ENCODE peak calls at places on chromosomes 5 and 9, in seven cellular contexts. D is IMR-90, W is H9, A is mesendoderm, H is mesenchymal stem cell, G is H1, F is trophoblast cell. Y is an unnamed sample. For H3K4me1, the result is how much of the 10 kb centered on the place peaks cover.

GRCh38 chr5:38463634-38464521 is 92.6 kb downstream of the LIFR start:
- DNase-seq in D (peak), W (no peak), A (no peak), H (peak), G (no peak), F (peak), Y (no peak)

GRCh38 chr5:15560421-15560820 is 60.4 kb downstream of the FBXL7 start:
- DNase-seq in D (no peak), W (no peak), A (no peak), H (no peak), G (no peak), F (peak), Y (no peak)

GRCh38 chr5:105806601-105807000 is 1864.1 kb downstream of the EFNA5 start:
- DNase-seq in D (no peak), W (no peak), A (no peak), H (no peak), G (no peak), F (no peak), Y (no peak)

GRCh38 chr9:72954431-72955420 is 1.9 kb upstream of the ALDH1A1 start:
- DNase-seq in D (no peak), W (no peak), A (no peak), H (no peak), G (no peak), F (no peak), Y (no peak)

GRCh38 chr9:100465765-100466164 is 7.2 kb upstream of the TMEFF1 start:
- DNase-seq in D (no peak), W (no peak), A (no peak), H (no peak), G (no peak), F (no peak), Y (no peak)

GRCh38 chr5:126921471-126922091 is 108.8 kb downstream of the MARCHF3 start:
- DNase-seq in D (no peak), W (no peak), A (no peak), H (no peak), G (no peak), F (no peak), Y (no peak)

GRCh38 chr9:85408494-85408893 is 333.3 kb downstream of the AGTPBP1 start:
- DNase-seq in D (no peak), W (no peak), A (no peak), H (no peak), G (no peak), F (no peak), Y (no peak)

GRCh38 chr5:174717826-174718455 is 6.4 kb upstream of the MSX2 start:
- DNase-seq in D (no peak), W (no peak), A (peak), H (no peak), G (no peak), F (no peak), Y (no peak)

GRCh38 chr9:129368458-129368978 is 190.5 kb upstream of the IER5L start:
- DNase-seq in D (no peak), W (no peak), A (no peak), H (no peak), G (no peak), F (no peak), Y (no peak)

GRCh38 chr5:157026789-157027424 is 32.0 kb downstream of the HAVCR1 start:
- DNase-seq in D (no peak), W (peak), A (peak), H (no peak), G (peak), F (peak), Y (peak)

GRCh38 chr9:14769235-14769580 is 46.7 kb upstream of the CER1 start:
- DNase-seq in D (peak), W (no peak), A (peak), H (no peak), G (no peak), F (peak), Y (peak)

GRCh38 chr5:180154821-180155220 is 54.2 kb downstream of the RASGEF1C start:
- DNase-seq in D (no peak), W (no peak), A (no peak), H (no peak), G (no peak), F (no peak), Y (no peak)

GRCh38 chr9:100472725-100473261 is at the start of gene TMEFF1:
- DNase-seq in D (peak), W (peak), A (peak), H (peak), G (peak), F (peak), Y (peak)

GRCh38 chr5:101045689-101046088 is 142.6 kb upstream of the ST8SIA4 start:
- DNase-seq in D (no peak), W (no peak), A (no peak), H (peak), G (no peak), F (peak), Y (no peak)

GRCh38 chr9:127698985-127699670 is 7.7 kb upstream of the CFAP157 start:
- DNase-seq in D (peak), W (peak), A (peak), H (peak), G (peak), F (peak), Y (peak)

GRCh38 chr9:79652598-79652997 is 80.8 kb downstream of the TLE4 start:
- DNase-seq in D (peak), W (no peak), A (peak), H (peak), G (no peak), F (peak), Y (no peak)

GRCh38 chr5:158695595-158696330 is 404.0 kb downstream of the EBF1 start:
- DNase-seq in D (peak), W (peak), A (peak), H (peak), G (peak), F (peak), Y (peak)

GRCh38 chr9:124764774-124765438 is 6.2 kb downstream of the NR6A1 start:
- DNase-seq in D (no peak), W (no peak), A (peak), H (peak), G (no peak), F (peak), Y (no peak)

GRCh38 chr9:105330201-105330600 is 85.8 kb downstream of the SLC44A1 start:
- DNase-seq in D (peak), W (no peak), A (peak), H (no peak), G (no peak), F (no peak), Y (no peak)

GRCh38 chr5:109352475-109352874 is 57.3 kb downstream of the PJA2 start:
- DNase-seq in D (no peak), W (no peak), A (no peak), H (no peak), G (no peak), F (peak), Y (no peak)

GRCh38 chr9:31248156-31248555 is 1136.3 kb upstream of the ACO1 start:
- DNase-seq in D (no peak), W (no peak), A (no peak), H (no peak), G (no peak), F (no peak), Y (no peak)

GRCh38 chr5:72234265-72234700 is 85.8 kb downstream of the MRPS27 start:
- DNase-seq in D (peak), W (no peak), A (peak), H (peak), G (no peak), F (peak), Y (no peak)

GRCh38 chr5:79831381-79831780 is 141.7 kb downstream of the CMYA5 start:
- DNase-seq in D (no peak), W (no peak), A (no peak), H (no peak), G (no peak), F (no peak), Y (no peak)

GRCh38 chr5:172410160-172410559 is 44.2 kb downstream of the SH3PXD2B start:
- DNase-seq in D (peak), W (no peak), A (no peak), H (peak), G (no peak), F (peak), Y (no peak)

GRCh38 chr5:31990701-31991110 is 183.4 kb downstream of the GOLPH3 start:
- DNase-seq in D (no peak), W (no peak), A (no peak), H (peak), G (no peak), F (peak), Y (no peak)
- H3K9ac ChIP-seq in D (no peak), W (no peak), A (no peak), H (no peak), G (no peak), F (no peak), Y (no peak)

GRCh38 chr9:6417186-6417585 is 4.2 kb downstream of the UHRF2 start:
- DNase-seq in D (peak), W (no peak), A (peak), H (peak), G (no peak), F (peak), Y (no peak)
- H3K4me1 ChIP-seq in D (under half), W (under half), A (under half), H (under half), G (under half), F (under half), Y (under half)

DNA sequence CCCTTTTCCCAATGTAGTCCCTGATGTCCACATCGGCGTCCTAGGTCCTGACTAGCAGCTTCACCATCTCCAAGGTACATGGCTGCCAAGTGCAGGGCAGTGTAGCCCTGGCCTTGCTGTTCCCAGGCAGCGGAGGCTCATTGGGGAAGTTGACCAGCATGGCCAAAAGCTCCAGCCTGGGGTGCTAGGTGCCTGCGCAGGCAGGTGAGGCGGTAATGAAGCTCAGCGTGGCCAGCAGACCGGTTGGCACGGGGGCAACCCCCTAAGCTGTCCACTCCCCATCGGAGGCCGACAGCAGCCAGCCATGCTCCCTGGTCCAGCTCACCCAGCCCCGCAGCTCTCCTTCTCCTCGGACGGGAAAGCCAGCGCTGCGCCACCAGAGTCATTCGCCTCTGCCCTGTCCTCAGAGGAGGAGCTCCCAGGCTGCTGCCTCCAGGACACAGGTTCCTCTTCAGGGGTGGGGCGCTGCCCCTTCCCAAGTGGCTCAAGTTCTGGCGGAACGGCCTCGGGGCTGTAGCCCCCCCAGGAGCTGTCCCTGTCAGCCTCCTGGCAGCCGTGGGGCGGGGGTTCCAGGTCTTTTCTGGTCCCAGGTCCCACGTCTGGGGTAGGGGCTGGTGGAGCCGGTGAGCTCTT is 1218.2 kb downstream of the FOXD4L5 start:
- DNase-seq in D (no peak), W (no peak), A (no peak), H (no peak), G (no peak), F (no peak), Y (no peak)
- H4K8ac ChIP-seq in D (no peak), W (no peak), A (no peak), H (no peak), G (no peak), F (no peak), Y (peak)

GRCh38 chr5:139657363-139658321 is 9.5 kb downstream of the CXXC5 start:
- DNase-seq in D (no peak), W (no peak), A (no peak), H (peak), G (no peak), F (peak), Y (no peak)
- H3K9ac ChIP-seq in D (no peak), W (no peak), A (peak), H (peak), G (no peak), F (peak), Y (peak)

DNA sequence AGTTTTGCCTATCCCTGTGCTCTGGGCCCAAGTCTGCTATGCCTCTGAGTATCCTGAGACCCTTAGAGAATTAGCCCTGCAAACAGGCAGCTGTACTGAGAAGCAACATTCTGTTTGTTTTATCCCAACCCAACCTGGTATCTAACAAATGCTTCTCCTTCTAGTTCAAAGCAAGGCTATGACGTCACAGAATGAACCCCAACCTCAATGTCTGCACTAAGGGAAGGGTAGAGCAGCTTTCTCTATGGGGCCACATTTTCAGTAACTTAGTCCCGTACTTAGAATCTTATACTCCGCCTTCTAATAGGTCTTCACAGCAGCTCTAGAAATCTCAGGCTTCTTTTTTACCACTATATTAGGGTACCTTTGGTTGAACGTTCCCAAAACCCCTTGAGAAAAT is 169.6 kb downstream of the TSSK1B start:
- DNase-seq in D (no peak), W (no peak), A (no peak), H (no peak), G (no peak), F (no peak), Y (no peak)
- H3K4me1 ChIP-seq in D (under half), W (under half), A (under half), H (under half), G (under half), F (under half), Y (under half)

GRCh38 chr9:17367035-17367434 is 211.8 kb upstream of the SH3GL2 start:
- DNase-seq in D (no peak), W (no peak), A (no peak), H (no peak), G (no peak), F (no peak), Y (no peak)
- H4K8ac ChIP-seq in D (no peak), W (no peak), A (no peak), H (no peak), G (no peak), F (no peak), Y (no peak)

GRCh38 chr9:94865599-94866456 is 139.3 kb downstream of the AOPEP start:
- DNase-seq in D (peak), W (no peak), A (no peak), H (peak), G (no peak), F (no peak), Y (peak)
- H3K9ac ChIP-seq in D (peak), W (no peak), A (no peak), H (peak), G (no peak), F (no peak), Y (no peak)